ENCODE peak calls at places on chromosome 13, in nine cellular contexts. O, F, H, T, G, V, R, W and E are unnamed samples. For H4K20me1, the result is how much of the 10 kb centered on the place peaks cover.

GRCh38 chr13:27170221-27170520 is 1.4 kb downstream of the USP12 start:
- DNase-seq in V (no peak), W (no peak), G (no peak), H (no peak), O (peak), R (peak), F (no peak), T (no peak), E (no peak)

GRCh38 chr13:79810671-79811070 is 329.7 kb downstream of the NDFIP2 start:
- DNase-seq in F (peak), H (peak), R (peak), O (no peak), W (no peak), G (peak), V (no peak), T (no peak), E (no peak)

GRCh38 chr13:43684947-43685725 is 101.6 kb downstream of the ENOX1 start:
- DNase-seq in T (no peak), F (no peak), W (no peak), V (no peak), O (no peak), H (no peak), R (peak), G (no peak), E (no peak)

GRCh38 chr13:23731709-23732108 is 157.5 kb downstream of the MIPEP start:
- DNase-seq in R (no peak), F (peak), G (no peak), O (no peak), W (no peak), H (no peak), T (no peak), V (no peak), E (no peak)

GRCh38 chr13:94784066-94784465 is 71.7 kb upstream of the SOX21 start:
- DNase-seq in R (no peak), W (no peak), F (peak), V (no peak), H (no peak), O (no peak), T (no peak), G (no peak), E (no peak)

GRCh38 chr13:93700115-93700514 is 473.5 kb downstream of the GPC6 start:
- DNase-seq in H (no peak), F (peak), W (no peak), V (no peak), O (no peak), T (no peak), R (no peak), G (no peak), E (no peak)

GRCh38 chr13:39516140-39516539 is 86.9 kb downstream of the LHFPL6 start:
- DNase-seq in W (no peak), T (peak), H (no peak), O (no peak), R (no peak), F (peak), V (no peak), G (no peak), E (no peak)

GRCh38 chr13:20461481-20461859 is 64.2 kb downstream of the CRYL1 start:
- DNase-seq in W (no peak), T (no peak), V (no peak), F (peak), H (no peak), R (peak), O (no peak), G (no peak), E (no peak)

GRCh38 chr13:113476811-113477210 is 13.7 kb downstream of the DCUN1D2 start:
- DNase-seq in T (peak), W (no peak), G (no peak), H (no peak), O (no peak), R (no peak), F (no peak), V (no peak), E (no peak)

GRCh38 chr13:50757021-50757420 is 86.5 kb downstream of the DLEU7 start:
- DNase-seq in H (no peak), O (no peak), W (no peak), V (no peak), F (peak), G (no peak), R (no peak), T (no peak), E (no peak)

GRCh38 chr13:111484959-111485358 is 164.5 kb downstream of the TEX29 start:
- DNase-seq in T (no peak), W (no peak), R (no peak), H (no peak), G (no peak), F (no peak), O (no peak), V (no peak), E (no peak)

GRCh38 chr13:112661291-112661690 is 28.5 kb upstream of the ATP11A start:
- DNase-seq in R (no peak), H (no peak), G (no peak), F (no peak), T (no peak), V (no peak), W (no peak), O (no peak), E (no peak)

GRCh38 chr13:87128006-87128405 is 543.2 kb upstream of the SLITRK5 start:
- DNase-seq in W (no peak), F (peak), G (peak), T (no peak), H (peak), O (no peak), R (no peak), V (no peak), E (no peak)

GRCh38 chr13:71209217-71209616 is 657.8 kb downstream of the DACH1 start:
- DNase-seq in F (no peak), W (no peak), R (no peak), H (no peak), O (no peak), G (no peak), V (no peak), T (no peak), E (no peak)

GRCh38 chr13:79679334-79679733 is 198.4 kb downstream of the NDFIP2 start:
- DNase-seq in H (peak), O (peak), V (peak), T (peak), G (peak), F (peak), R (peak), W (peak), E (peak)

GRCh38 chr13:22883262-22883840 is 297.4 kb upstream of the SGCG start:
- DNase-seq in F (no peak), V (no peak), W (no peak), R (no peak), G (no peak), T (no peak), H (no peak), O (peak), E (no peak)

GRCh38 chr13:74741732-74742131 is 607.5 kb upstream of the KLF12 start:
- DNase-seq in F (no peak), W (no peak), R (no peak), O (no peak), T (no peak), H (no peak), G (no peak), V (no peak), E (no peak)

GRCh38 chr13:39777527-39778061 is 122.1 kb downstream of the COG6 start:
- DNase-seq in F (peak), H (peak), G (peak), V (peak), O (peak), W (peak), R (peak), T (no peak), E (peak)

DNA sequence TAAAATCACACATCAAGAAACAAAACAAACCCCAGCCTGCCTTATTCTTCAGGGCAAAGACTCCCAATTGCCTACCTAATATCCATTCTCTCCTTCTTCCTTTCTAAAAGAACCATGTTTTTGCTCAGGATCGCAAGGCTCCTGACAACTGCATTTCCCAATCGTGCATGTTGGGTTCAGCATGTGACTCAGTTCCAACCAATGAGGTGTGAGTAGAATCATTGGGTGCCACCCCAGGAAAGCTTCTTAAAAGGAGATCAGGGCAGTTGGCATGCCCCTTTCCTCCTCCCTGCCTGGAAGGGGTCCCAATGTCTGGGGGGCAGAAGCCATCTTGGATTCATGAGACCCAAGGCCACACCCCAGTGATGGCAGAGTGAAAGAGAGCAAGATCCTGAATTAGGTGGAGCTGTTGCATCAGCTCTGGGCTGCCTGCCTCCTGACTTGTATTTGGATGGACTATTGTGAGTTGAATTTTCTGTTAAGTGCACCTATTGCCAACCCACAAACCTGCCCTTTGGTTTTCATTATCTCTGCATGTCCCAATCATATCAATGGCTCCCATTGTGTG is 26.0 kb upstream of the UBAC2 start:
- DNase-seq in H (no peak), V (no peak), O (no peak), W (no peak), R (no peak), G (no peak), T (no peak), F (peak), E (no peak)
- H2AFZ ChIP-seq in H (peak), V (no peak), O (no peak), W (no peak), R (no peak), G (peak), T (no peak), F (no peak), E (no peak)

GRCh38 chr13:35471466-35472307 is 4.8 kb downstream of the MAB21L1 start:
- DNase-seq in H (peak), F (peak), T (no peak), O (no peak), V (no peak), W (no peak), G (peak), R (no peak), E (peak)
- TF ChIP-seq EZH2phosphoT487 in H (peak), F (no peak), T (peak), O (no peak), V (no peak), W (no peak), G (no peak), R (no peak), E (peak)

GRCh38 chr13:109769275-109769674 is 17.1 kb downstream of the IRS2 start:
- DNase-seq in F (no peak), R (no peak), T (no peak), G (no peak), H (no peak), O (no peak), V (no peak), W (no peak), E (no peak)
- H4K20me1 ChIP-seq in F (under half), R (under half), T (half or more), G (under half), H (under half), O (under half), V (under half), W (under half), E (half or more)

GRCh38 chr13:89584058-89584457 is 1763.4 kb upstream of the MIR17HG start:
- DNase-seq in T (peak), V (no peak), F (no peak), W (no peak), O (no peak), R (no peak), H (no peak), G (peak), E (no peak)
- H2AFZ ChIP-seq in T (no peak), V (no peak), F (no peak), W (no peak), O (no peak), R (no peak), H (peak), G (no peak), E (no peak)

GRCh38 chr13:45391926-45392325 is 26.2 kb downstream of the SLC25A30 start:
- DNase-seq in O (no peak), W (no peak), F (no peak), T (no peak), V (no peak), R (no peak), H (no peak), G (no peak), E (no peak)

GRCh38 chr13:45398862-45399261 is 19.3 kb downstream of the SLC25A30 start:
- DNase-seq in O (no peak), F (no peak), W (no peak), V (no peak), H (no peak), G (no peak), T (no peak), R (no peak), E (no peak)

GRCh38 chr13:45396548-45397095 is 21.6 kb downstream of the SLC25A30 start:
- DNase-seq in V (no peak), W (no peak), O (no peak), H (no peak), F (no peak), G (no peak), T (no peak), R (no peak), E (no peak)

GRCh38 chr13:45392811-45393210 is 25.4 kb downstream of the SLC25A30 start:
- DNase-seq in R (no peak), G (no peak), T (no peak), O (no peak), H (no peak), W (no peak), V (no peak), F (no peak), E (no peak)

DNA sequence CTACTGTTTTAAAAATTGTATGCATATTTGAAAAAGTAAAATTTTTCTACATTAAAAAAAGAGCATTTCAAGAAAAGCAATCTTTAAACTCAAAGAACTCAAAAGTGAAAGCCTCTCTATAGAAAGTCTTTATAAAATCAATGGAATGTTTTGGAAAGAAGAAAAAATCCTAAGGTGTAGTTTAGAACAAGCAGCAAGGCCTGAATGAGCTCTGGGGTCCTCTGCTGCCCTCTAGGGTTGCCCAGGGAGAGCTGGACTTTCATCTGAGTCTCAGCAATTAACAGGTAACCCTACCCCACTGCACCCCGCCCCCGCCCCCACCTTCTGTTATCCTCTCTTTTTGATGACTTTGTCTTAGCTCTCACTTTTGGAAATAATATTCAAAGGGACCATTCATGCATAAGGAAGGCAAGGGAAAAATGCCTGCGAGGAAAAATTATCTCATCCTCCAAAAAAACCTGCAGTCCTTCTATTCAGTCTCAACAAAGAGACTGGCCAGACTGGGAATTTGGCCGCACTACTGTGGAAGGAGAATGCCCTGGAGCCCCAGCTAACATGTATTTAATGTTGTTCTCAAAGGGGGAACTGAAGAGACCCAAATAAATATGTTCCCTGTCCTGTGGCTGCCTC is 24.1 kb downstream of the SLC25A30 start:
- DNase-seq in V (peak), O (peak), T (peak), W (peak), H (peak), R (peak), G (peak), F (peak), E (peak)
- TF ChIP-seq EZH2phosphoT487 in V (no peak), O (no peak), T (no peak), W (no peak), H (no peak), R (no peak), G (no peak), F (no peak), E (no peak)